ENCODE peak calls at places on chromosomes 6 and 20, in five cellular contexts. G is smooth muscle cell of the brain vasculature; W is foreskin fibroblast; Y is CD8-positive, alpha-beta memory T cell; L is NCI-H446. T is an unnamed sample.

GRCh38 chr20:19806806-19807691 is 49.0 kb downstream of the RIN2 start:
- DNase-seq in G (no peak), W (peak), Y (no peak), L (peak), T (no peak)

GRCh38 chr6:7270320-7271204 is 42.4 kb downstream of the SSR1 start:
- DNase-seq in G (no peak), W (no peak), Y (no peak), L (no peak), T (no peak)

GRCh38 chr20:9635756-9636155 is 121.4 kb downstream of the LAMP5 start:
- DNase-seq in G (no peak), W (no peak), Y (no peak), L (no peak), T (no peak)

GRCh38 chr6:169487579-169488205 is 214.1 kb downstream of the WDR27 start:
- DNase-seq in G (no peak), W (no peak), Y (no peak), L (no peak), T (no peak)

GRCh38 chr20:35339007-35339406 is 46.8 kb upstream of the FAM83C start:
- DNase-seq in G (no peak), W (peak), Y (no peak), L (no peak), T (no peak)

GRCh38 chr6:33822575-33823395 is 19.0 kb upstream of the MLN start:
- DNase-seq in G (no peak), W (no peak), Y (no peak), L (no peak), T (no peak)

GRCh38 chr6:130927305-130927704 is 100.1 kb downstream of the SMLR1 start:
- DNase-seq in G (no peak), W (no peak), Y (no peak), L (no peak), T (no peak)

GRCh38 chr6:159608961-159609673 is 83.9 kb downstream of the SOD2 start:
- DNase-seq in G (no peak), W (peak), Y (no peak), L (no peak), T (no peak)

GRCh38 chr6:31308050-31308844 is 36.4 kb upstream of the HLA-C start:
- DNase-seq in G (no peak), W (no peak), Y (peak), L (no peak), T (peak)

GRCh38 chr6:138521800-138522199 is 22.5 kb upstream of the NHSL1 start:
- DNase-seq in G (no peak), W (no peak), Y (no peak), L (no peak), T (no peak)

GRCh38 chr6:119986934-119987549 is 637.5 kb upstream of the MAN1A1 start:
- DNase-seq in G (no peak), W (no peak), Y (no peak), L (no peak), T (no peak)

GRCh38 chr6:165010556-165011535 is 298.6 kb downstream of the C6orf118 start:
- DNase-seq in G (no peak), W (no peak), Y (no peak), L (no peak), T (no peak)

GRCh38 chr6:8904754-8905153 is 469.4 kb upstream of the SLC35B3 start:
- DNase-seq in G (no peak), W (no peak), Y (no peak), L (no peak), T (no peak)

GRCh38 chr20:23626040-23626620 is 11.6 kb downstream of the CST3 start:
- DNase-seq in G (no peak), W (no peak), Y (no peak), L (no peak), T (no peak)

GRCh38 chr6:130293800-130294199 is 71.0 kb upstream of the SAMD3 start:
- DNase-seq in G (peak), W (peak), Y (peak), L (no peak), T (peak)

GRCh38 chr6:52162940-52163908 is 23.0 kb upstream of the IL17A start:
- DNase-seq in G (no peak), W (peak), Y (peak), L (no peak), T (no peak)

GRCh38 chr6:111482236-111482958 is 621 bp downstream of the REV3L start:
- DNase-seq in G (no peak), W (peak), Y (no peak), L (peak), T (peak)

GRCh38 chr6:75261299-75261698 is 17.7 kb upstream of the COX7A2 start:
- DNase-seq in G (no peak), W (no peak), Y (no peak), L (no peak), T (no peak)

GRCh38 chr6:39777661-39778060 is 14.5 kb upstream of the DAAM2 start:
- DNase-seq in G (no peak), W (no peak), Y (no peak), L (no peak), T (no peak)

GRCh38 chr6:106084106-106084963 is 1.8 kb upstream of the PRDM1 start:
- DNase-seq in G (no peak), W (peak), Y (no peak), L (no peak), T (no peak)

GRCh38 chr6:124535746-124536145 is 426.5 kb upstream of the RNF217 start:
- DNase-seq in G (no peak), W (no peak), Y (no peak), L (no peak), T (no peak)

GRCh38 chr6:165439928-165440554 is 130.6 kb upstream of the C6orf118 start:
- DNase-seq in G (peak), W (no peak), Y (no peak), L (no peak), T (no peak)

GRCh38 chr6:30067460-30068139 is 602 bp downstream of the PPP1R11 start:
- DNase-seq in G (no peak), W (no peak), Y (no peak), L (no peak), T (no peak)

T was measured in naive thymus-derived CD8-positive, alpha-beta T cell.